ENCODE peak calls at places on chromosomes 13 and 19, in nine cellular contexts. E is suprapubic skin, R is IMR-90, O is stomach, F is ovary, Y is heart left ventricle, U is NB4, P is transverse colon, J is body of pancreas. W is an unnamed sample.

GRCh38 chr13:44667950-44668349 is 91.8 kb upstream of the TSC22D1 start:
- DNase-seq in R (peak; percentile 53), F (no peak), E (no peak), O (no peak), P (no peak), J (no peak), Y (no peak), U (no peak), W (no peak)

GRCh38 chr19:43664008-43664407 is 6.0 kb downstream of the PLAUR start:
- DNase-seq in E (no peak), R (no peak), O (no peak), F (no peak), P (no peak), Y (no peak), J (no peak), U (peak; percentile 40), W (no peak)

GRCh38 chr13:59823495-59823894 is 340.2 kb downstream of the DIAPH3 start:
- DNase-seq in E (no peak), F (no peak), R (peak; percentile 77), J (no peak), O (no peak), P (no peak), Y (no peak), U (no peak), W (no peak)

GRCh38 chr13:71638728-71639127 is 228.3 kb downstream of the DACH1 start:
- DNase-seq in P (no peak), E (no peak), U (no peak), O (no peak), F (no peak), Y (no peak), J (no peak), R (no peak), W (no peak)

GRCh38 chr19:58009666-58010301 is 7.2 kb upstream of the ZNF606 start:
- DNase-seq in O (peak; percentile 72), U (no peak), Y (peak; percentile 90), J (peak; percentile 78), F (peak; percentile 85), P (peak; percentile 84), R (peak; percentile 63), E (no peak), W (peak; percentile 76)

GRCh38 chr19:40433391-40434216 is 7.8 kb upstream of the SERTAD1 start:
- DNase-seq in Y (peak; percentile 92), J (peak; percentile 88), P (peak; percentile 92), E (peak; percentile 95), O (peak; percentile 91), U (peak; percentile 79), F (peak; percentile 92), R (peak; percentile 88), W (peak; percentile 97)

GRCh38 chr13:53198699-53199098 is 170.1 kb downstream of the OLFM4 start:
- DNase-seq in R (no peak), E (no peak), O (no peak), J (no peak), U (no peak), P (no peak), F (no peak), Y (no peak), W (no peak)

GRCh38 chr13:62960723-62961122 is 1545.1 kb upstream of the PCDH20 start:
- DNase-seq in U (no peak), P (no peak), R (no peak), Y (no peak), E (no peak), F (no peak), O (no peak), J (no peak), W (no peak)

GRCh38 chr13:74077847-74078246 is 56.4 kb downstream of the KLF12 start:
- DNase-seq in F (no peak), Y (no peak), P (no peak), J (no peak), U (no peak), O (no peak), R (no peak), E (no peak), W (no peak)

GRCh38 chr13:70893832-70894231 is 785.6 kb upstream of the KLHL1 start:
- DNase-seq in E (no peak), P (no peak), R (no peak), O (no peak), Y (no peak), J (no peak), F (no peak), U (peak; percentile 67), W (no peak)

GRCh38 chr13:108227651-108228272 is 9.6 kb downstream of the ABHD13 start:
- DNase-seq in P (no peak), J (no peak), E (no peak), U (peak; percentile 64), F (no peak), R (peak; percentile 52), O (no peak), Y (no peak), W (no peak)

GRCh38 chr19:17739121-17739875 is 12.0 kb upstream of the FCHO1 start:
- DNase-seq in P (peak; percentile 49), F (no peak), R (no peak), J (no peak), Y (no peak), U (peak; percentile 94), O (no peak), E (no peak), W (no peak)

GRCh38 chr13:111262715-111263114 is 57.7 kb upstream of the TEX29 start:
- DNase-seq in Y (no peak), J (no peak), R (no peak), P (no peak), O (no peak), U (no peak), F (no peak), E (no peak), W (no peak)

GRCh38 chr13:22454586-22454985 is 726.2 kb upstream of the SGCG start:
- DNase-seq in P (no peak), E (no peak), R (no peak), O (no peak), F (no peak), Y (no peak), J (no peak), U (peak; percentile 60), W (no peak)

GRCh38 chr19:51808333-51808986 is 13.5 kb downstream of the FPR3 start:
- DNase-seq in Y (no peak), U (no peak), E (no peak), R (no peak), F (no peak), O (no peak), J (no peak), P (no peak), W (no peak)

GRCh38 chr13:32087955-32088747 is 56.6 kb downstream of the FRY start:
- DNase-seq in J (no peak), E (no peak), P (no peak), F (no peak), R (peak; percentile 75), O (no peak), Y (no peak), U (no peak), W (no peak)

GRCh38 chr19:48069435-48069834 is 25.6 kb upstream of the CABP5 start:
- DNase-seq in U (no peak), P (no peak), R (no peak), J (no peak), O (no peak), F (no peak), Y (no peak), E (no peak), W (no peak)

GRCh38 chr19:48060381-48060780 is 16.5 kb upstream of the CABP5 start:
- DNase-seq in R (no peak), E (no peak), J (no peak), P (no peak), Y (no peak), O (no peak), F (no peak), U (no peak), W (no peak)

GRCh38 chr19:48059331-48059730 is 15.5 kb upstream of the CABP5 start:
- DNase-seq in F (no peak), O (no peak), P (no peak), J (no peak), E (no peak), U (no peak), R (no peak), Y (no peak), W (no peak)

GRCh38 chr19:48061401-48062344 is 17.8 kb upstream of the CABP5 start:
- DNase-seq in U (no peak), F (no peak), R (no peak), P (no peak), E (no peak), J (no peak), O (no peak), Y (no peak), W (no peak)

DNA sequence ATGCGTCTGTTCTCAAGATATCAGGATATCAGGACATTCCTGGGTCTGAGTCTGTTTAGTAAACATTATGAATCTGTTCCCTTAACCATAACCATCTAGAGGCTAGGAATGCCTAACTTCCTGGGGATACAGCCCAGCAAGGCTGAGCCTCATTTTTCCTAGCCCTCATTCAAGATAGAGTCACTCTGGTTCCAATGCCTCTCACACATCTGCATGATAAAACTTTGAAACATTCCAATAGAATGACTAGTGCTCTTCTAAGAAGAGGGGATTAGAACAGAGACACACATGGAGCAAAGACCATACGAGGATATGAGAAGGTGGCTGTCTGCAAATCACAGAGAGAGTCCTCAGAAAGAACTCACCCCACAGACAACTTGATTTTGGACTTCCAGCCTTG is 20.6 kb upstream of the CABP5 start:
- DNase-seq in F (no peak), J (no peak), E (no peak), U (no peak), P (no peak), O (no peak), R (peak; percentile 54), Y (no peak), W (no peak)
- TF ChIP-seq POLR2A in F (no peak), J (no peak), E (no peak), U (no peak), P (no peak), O (no peak), R (no peak), Y (no peak), W (no peak)

GRCh38 chr19:39169143-39169810 is 27.5 kb upstream of the NCCRP1 start:
- DNase-seq in Y (no peak), J (no peak), R (no peak), E (no peak), P (no peak), U (no peak), O (no peak), F (no peak), W (no peak)
- H3K4me3 ChIP-seq in Y (no peak overlapping the region), J (no peak overlapping the region), R (no peak overlapping the region), E (no peak overlapping the region), P (no peak overlapping the region), U (no peak overlapping the region), O (no peak overlapping the region), F (no peak overlapping the region), W (no peak overlapping the region)

DNA sequence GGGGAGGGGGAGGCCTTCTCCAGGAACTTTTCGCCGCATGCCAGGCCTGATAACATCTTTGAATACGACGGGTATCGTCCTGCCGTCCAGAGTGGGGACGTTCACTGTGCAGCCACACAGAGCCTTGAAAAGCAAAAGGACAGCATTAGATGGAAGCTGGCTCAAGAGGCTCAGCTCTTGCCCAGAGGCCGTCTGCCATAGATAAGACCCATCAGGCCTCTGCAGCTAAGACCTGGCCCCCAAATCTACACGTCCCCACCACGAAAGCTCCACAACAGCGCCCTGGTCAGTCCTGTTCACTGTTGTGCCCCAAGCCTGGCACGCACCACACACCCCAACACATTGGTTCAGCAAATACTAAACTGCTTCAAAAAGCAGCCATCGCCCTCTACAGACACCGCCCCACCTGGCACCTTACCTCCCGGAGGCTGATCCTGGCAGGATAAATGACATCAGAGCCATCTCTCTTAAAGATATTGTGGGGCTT is 2.1 kb downstream of the DNAJB1 start:
- DNase-seq in E (no peak), F (no peak), Y (no peak), U (no peak), P (peak; percentile 63), O (no peak), J (no peak), R (no peak), W (no peak)
- TF ChIP-seq CTCF in E (no peak), F (no peak), Y (no peak), U (no peak), P (no peak), O (no peak), J (no peak), R (no peak), W (no peak)

GRCh38 chr19:55668603-55669348 is 6.2 kb upstream of the EPN1 start:
- DNase-seq in F (no peak), R (no peak), E (no peak), Y (no peak), J (no peak), O (no peak), P (no peak), U (no peak), W (no peak)
- TF ChIP-seq POLR2A in F (no peak), R (no peak), E (no peak), Y (no peak), J (no peak), O (no peak), P (no peak), U (no peak), W (no peak)